ENCODE peak calls at places on chromosomes 16 and 17, in seven cellular contexts. F is KBM-7; S is anterior cingulate cortex; V is NCI-H446 treated with DMSO at 0.1 percent for 48 hours; E is activated gamma-delta T cell treated with anti-CD3 and anti-CD28 coated beads, Interleukin-2, amount 50 U/mL, for 16 hours; D is transverse colon; T is upper lobe of right lung. B is an unnamed sample.
A peak's percentile ranks its signal among the peaks of the same experiment; 100 is the strongest.

GRCh38 chr17:40347319-40348135 is 17.0 kb downstream of the GJD3 start:
- DNase-seq in F (no peak), S (no peak), V (no peak), E (no peak), D (no peak), T (no peak), B (no peak)

GRCh38 chr16:12291989-12292759 is 315.6 kb downstream of the SNX29 start:
- DNase-seq in F (no peak), S (no peak), V (no peak), E (no peak), D (no peak), T (no peak), B (no peak)

GRCh38 chr17:4786111-4786491 is at the start of gene VMO1:
- DNase-seq in F (peak; percentile 21), S (no peak), V (no peak), E (no peak), D (peak; percentile 27), T (no peak), B (no peak)

GRCh38 chr17:5809580-5810188 is 225.4 kb upstream of the NLRP1 start:
- DNase-seq in F (no peak), S (no peak), V (no peak), E (no peak), D (no peak), T (no peak), B (no peak)

GRCh38 chr17:50209472-50210248 is 8.2 kb upstream of the COL1A1 start:
- DNase-seq in F (no peak), S (no peak), V (no peak), E (no peak), D (peak; percentile 84), T (peak; percentile 83), B (no peak)

GRCh38 chr17:41800601-41801373 is 11.0 kb downstream of the P3H4 start:
- DNase-seq in F (no peak), S (no peak), V (no peak), E (no peak), D (peak; percentile 92), T (peak; percentile 78), B (no peak)

GRCh38 chr16:76535-77272 is 1.3 kb upstream of the MPG start:
- DNase-seq in F (peak; percentile 48), S (no peak), V (no peak), E (no peak), D (peak; percentile 71), T (peak; percentile 80), B (no peak)

GRCh38 chr17:74536890-74537289 is 5.6 kb upstream of the CD300LB start:
- DNase-seq in F (no peak), S (no peak), V (no peak), E (no peak), D (no peak), T (no peak), B (no peak)

GRCh38 chr17:71118039-71118438 is 948.7 kb downstream of the KCNJ2 start:
- DNase-seq in F (no peak), S (no peak), V (no peak), E (no peak), D (no peak), T (no peak), B (peak; percentile 37)

GRCh38 chr17:78144146-78144719 is 2.0 kb upstream of the C17orf99 start:
- DNase-seq in F (peak; percentile 86), S (no peak), V (peak; percentile 46), E (no peak), D (peak; percentile 87), T (peak; percentile 91), B (no peak)

GRCh38 chr16:13231365-13231764 is 330.0 kb downstream of the SHISA9 start:
- DNase-seq in F (no peak), S (no peak), V (no peak), E (no peak), D (no peak), T (no peak), B (no peak)

GRCh38 chr16:89764711-89765201 is 43.4 kb downstream of the ZNF276 start:
- DNase-seq in F (peak; percentile 75), S (no peak), V (no peak), E (peak; percentile 28), D (peak; percentile 85), T (peak; percentile 75), B (no peak)

GRCh38 chr16:52466998-52467397 is 79.9 kb downstream of the TOX3 start:
- DNase-seq in F (no peak), S (no peak), V (no peak), E (no peak), D (no peak), T (no peak), B (no peak)

GRCh38 chr16:21026846-21027245 is 123.8 kb downstream of the DNAH3 start:
- DNase-seq in F (no peak), S (no peak), V (no peak), E (no peak), D (no peak), T (no peak), B (no peak)

GRCh38 chr17:41919840-41920579 is 1.3 kb upstream of the ACLY start:
- DNase-seq in F (peak; percentile 14), S (no peak), V (no peak), E (no peak), D (no peak), T (peak; percentile 68), B (no peak)

GRCh38 chr16:35102780-35103403 is 1643.5 kb downstream of the TP53TG3F start:
- DNase-seq in F (peak; percentile 62), S (no peak), V (no peak), E (no peak), D (no peak), T (no peak), B (no peak)

GRCh38 chr17:72658675-72659074 is 433.8 kb downstream of the SLC39A11 start:
- DNase-seq in F (no peak), S (no peak), V (no peak), E (no peak), D (no peak), T (no peak), B (no peak)

GRCh38 chr17:39018267-39019134 is 51.3 kb upstream of the FBXO47 start:
- DNase-seq in F (peak; percentile 88), S (no peak), V (no peak), E (no peak), D (no peak), T (no peak), B (no peak)

GRCh38 chr17:32536736-32537646 is 50.2 kb downstream of the CDK5R1 start:
- DNase-seq in F (no peak), S (no peak), V (no peak), E (no peak), D (no peak), T (no peak), B (no peak)

GRCh38 chr16:8874388-8874787 is 5.6 kb upstream of the CARHSP1 start:
- DNase-seq in F (no peak), S (no peak), V (no peak), E (no peak), D (no peak), T (no peak), B (no peak)

GRCh38 chr16:2778692-2778958 is 1.5 kb upstream of the ELOB start:
- DNase-seq in F (no peak), S (no peak), V (no peak), E (no peak), D (no peak), T (no peak), B (no peak)

GRCh38 chr16:71625113-71625850 is 702 bp upstream of the MARVELD3 start:
- DNase-seq in F (no peak), S (no peak), V (no peak), E (no peak), D (no peak), T (no peak), B (no peak)

GRCh38 chr17:9162275-9162985 is 141.1 kb downstream of the NTN1 start:
- DNase-seq in F (no peak), S (no peak), V (no peak), E (no peak), D (no peak), T (no peak), B (no peak)

GRCh38 chr16:50960517-50961202 is 190.4 kb downstream of the SALL1 start:
- DNase-seq in F (no peak), S (no peak), V (no peak), E (no peak), D (no peak), T (no peak), B (no peak)

GRCh38 chr17:76793775-76794174 is 55.9 kb downstream of the MFSD11 start:
- DNase-seq in F (peak; percentile 63), S (no peak), V (peak; percentile 25), E (no peak), D (no peak), T (no peak), B (no peak)

GRCh38 chr16:89052824-89053724 is 40.6 kb upstream of the ACSF3 start:
- DNase-seq in F (peak; percentile 81), S (no peak), V (no peak), E (no peak), D (peak; percentile 92), T (no peak), B (no peak)

GRCh38 chr17:3316836-3317235 is 18.7 kb upstream of the OR3A1 start:
- DNase-seq in F (no peak), S (no peak), V (no peak), E (no peak), D (no peak), T (no peak), B (no peak)

GRCh38 chr17:69819316-69820087 is 255.5 kb upstream of the KCNJ16 start:
- DNase-seq in F (no peak), S (no peak), V (no peak), E (no peak), D (no peak), T (no peak), B (no peak)

GRCh38 chr16:30184430-30185140 is 1.2 kb downstream of the CORO1A start:
- DNase-seq in F (peak; percentile 79), S (no peak), V (no peak), E (peak; percentile 17), D (peak; percentile 54), T (peak; percentile 70), B (no peak)

GRCh38 chr16:9099131-9099625 is 7.7 kb downstream of the HAPSTR1 start:
- DNase-seq in F (peak; percentile 74), S (no peak), V (no peak), E (no peak), D (no peak), T (peak; percentile 70), B (no peak)

GRCh38 chr16:15757630-15758251 is 99.1 kb downstream of the MYH11 start:
- DNase-seq in F (no peak), S (no peak), V (no peak), E (no peak), D (no peak), T (no peak), B (no peak)